ENCODE peak calls at places on chromosomes 4 and X, in ten cellular contexts. T is hepatocyte; W is heart right ventricle; J is kidney; Y is thyroid gland; K is fibroblast of villous mesenchyme; U is progenitor cell of endocrine pancreas; N is CD4-positive, alpha-beta T cell; P is CD8-positive, alpha-beta T cell; V is Calu3. E is an unnamed sample.

GRCh38 chr4:117400039-117400835 is 314.9 kb upstream of the TRAM1L1 start:
- DNase-seq in N (no peak), K (peak), J (no peak), V (no peak), P (no peak), Y (no peak), T (no peak), U (no peak), W (no peak), E (no peak)

GRCh38 chr4:151953286-151953685 is 192.5 kb upstream of the GATB start:
- DNase-seq in K (no peak), P (no peak), T (no peak), W (no peak), Y (no peak), U (no peak), N (no peak), V (no peak), J (no peak), E (no peak)

GRCh38 chr4:162162672-162163071 is 1.1 kb downstream of the FSTL5 start:
- DNase-seq in K (no peak), J (no peak), Y (no peak), P (no peak), U (no peak), W (no peak), N (no peak), V (no peak), T (no peak), E (no peak)

GRCh38 chrX:17547658-17548057 is 172.7 kb downstream of the NHS start:
- DNase-seq in P (no peak), K (peak), V (peak), N (no peak), U (no peak), J (peak), W (peak), Y (peak), T (peak), E (no peak)

GRCh38 chr4:144654161-144654560 is 8.2 kb downstream of the HHIP start:
- DNase-seq in J (no peak), U (no peak), K (no peak), P (no peak), V (no peak), T (no peak), W (no peak), Y (no peak), N (no peak), E (no peak)

GRCh38 chrX:130848763-130849162 is 54.2 kb downstream of the ENOX2 start:
- DNase-seq in J (no peak), N (no peak), U (no peak), W (no peak), V (no peak), P (no peak), T (no peak), K (no peak), Y (no peak), E (no peak)

GRCh38 chrX:2461711-2462016 is 39.1 kb downstream of the DHRSX start:
- DNase-seq in T (no peak), W (no peak), P (no peak), N (no peak), Y (no peak), J (no peak), V (no peak), U (no peak), K (no peak), E (no peak)

GRCh38 chrX:34848281-34848680 is 94.3 kb upstream of the FAM47B start:
- DNase-seq in Y (no peak), U (no peak), W (no peak), V (no peak), T (no peak), K (peak), N (no peak), J (no peak), P (no peak), E (no peak)

GRCh38 chr4:78310056-78310731 is 241.4 kb upstream of the ANXA3 start:
- DNase-seq in V (no peak), N (no peak), U (no peak), J (no peak), T (no peak), Y (no peak), W (no peak), P (no peak), K (peak), E (no peak)

GRCh38 chr4:99403380-99404194 is 31.6 kb downstream of the ADH7 start:
- DNase-seq in P (no peak), W (no peak), K (peak), U (no peak), J (no peak), V (no peak), N (no peak), T (peak), Y (no peak), E (no peak)

GRCh38 chrX:11105080-11105479 is 6.1 kb upstream of the HCCS start:
- DNase-seq in U (no peak), K (no peak), J (no peak), W (no peak), T (no peak), Y (no peak), P (no peak), V (no peak), N (no peak), E (no peak)

GRCh38 chr4:33062155-33062554 is 2342.0 kb downstream of the PCDH7 start:
- DNase-seq in Y (no peak), U (no peak), W (no peak), T (no peak), V (no peak), N (no peak), J (no peak), P (no peak), K (peak), E (no peak)
- TF ChIP-seq CTCF in Y (no peak), U (no peak), W (no peak), T (no peak), V (no peak), N (no peak), J (no peak), P (no peak), K (no peak), E (no peak)

GRCh38 chr4:147530723-147531122 is 49.8 kb downstream of the EDNRA start:
- DNase-seq in Y (no peak), K (peak), T (no peak), P (no peak), U (no peak), J (no peak), V (no peak), W (no peak), N (no peak), E (no peak)

GRCh38 chr4:147525494-147526271 is 44.8 kb downstream of the EDNRA start:
- DNase-seq in J (no peak), N (no peak), W (no peak), K (no peak), V (no peak), P (no peak), T (no peak), U (no peak), Y (no peak), E (no peak)

GRCh38 chr4:147530153-147530552 is 49.3 kb downstream of the EDNRA start:
- DNase-seq in Y (no peak), N (no peak), U (no peak), P (no peak), K (no peak), J (no peak), T (no peak), W (no peak), V (no peak), E (no peak)

GRCh38 chr4:147528054-147528453 is 47.2 kb downstream of the EDNRA start:
- DNase-seq in U (no peak), J (no peak), K (no peak), Y (no peak), W (no peak), N (no peak), T (no peak), V (no peak), P (no peak), E (no peak)

GRCh38 chr4:147526272-147526654 is 45.4 kb downstream of the EDNRA start:
- DNase-seq in K (no peak), W (no peak), P (no peak), N (no peak), Y (no peak), T (no peak), V (no peak), J (no peak), U (no peak), E (no peak)
- TF ChIP-seq CTCF in K (peak), W (no peak), P (no peak), N (no peak), Y (no peak), T (no peak), V (no peak), J (no peak), U (no peak), E (no peak)

GRCh38 chrX:1450381-1451161 is 2.1 kb downstream of the ASMTL start:
- DNase-seq in J (peak), N (no peak), P (no peak), K (no peak), V (no peak), U (no peak), Y (no peak), W (no peak), T (no peak), E (no peak)
- TF ChIP-seq CTCF in J (no peak), N (no peak), P (no peak), K (no peak), V (no peak), U (no peak), Y (no peak), W (no peak), T (no peak), E (no peak)

GRCh38 chrX:64885850-64886249 is 90.4 kb downstream of the ZC4H2 start:
- DNase-seq in T (no peak), V (no peak), P (no peak), J (no peak), K (no peak), Y (peak), U (no peak), N (no peak), W (no peak), E (no peak)
- TF ChIP-seq CTCF in T (peak), V (no peak), P (no peak), J (no peak), K (peak), Y (no peak), U (peak), N (no peak), W (peak), E (peak)

GRCh38 chr4:149735796-149736195 is 79.8 kb downstream of the IQCM start:
- DNase-seq in N (no peak), K (peak), P (no peak), V (peak), U (no peak), W (no peak), T (no peak), J (no peak), Y (no peak), E (no peak)
- TF ChIP-seq CTCF in N (no peak), K (no peak), P (no peak), V (no peak), U (no peak), W (no peak), T (no peak), J (no peak), Y (no peak), E (peak)